ENCODE peak calls at places on chromosomes 3 and 15, in nine cellular contexts. E, H, C, B, D, V, J, I and F are unnamed samples.

GRCh38 chr3:180284331-180285110 is 247.8 kb upstream of the PEX5L start:
- DNase-seq in E (no peak), H (no peak), C (no peak), B (no peak), D (no peak), V (no peak), J (no peak), I (no peak), F (no peak)

GRCh38 chr3:155325263-155325835 is 31.9 kb upstream of the STRIT1 start:
- DNase-seq in E (no peak), H (no peak), C (no peak), B (peak; percentile 83), D (no peak), V (no peak), J (no peak), I (no peak), F (no peak)

GRCh38 chr15:69718445-69718844 is 265.8 kb downstream of the RPLP1 start:
- DNase-seq in E (no peak), H (no peak), C (no peak), B (no peak), D (no peak), V (no peak), J (no peak), I (no peak), F (no peak)

GRCh38 chr3:36906504-36907149 is 38.2 kb downstream of the TRANK1 start:
- DNase-seq in E (no peak), H (no peak), C (no peak), B (peak; percentile 45), D (no peak), V (no peak), J (no peak), I (peak; percentile 43), F (peak; percentile 16)

GRCh38 chr3:16512435-16513140 is 911 bp downstream of the RFTN1 start:
- DNase-seq in E (peak; percentile 5), H (peak; percentile 22), C (no peak), B (peak; percentile 50), D (peak; percentile 43), V (no peak), J (no peak), I (peak; percentile 82), F (no peak)

GRCh38 chr3:70000563-70001081 is 1.1 kb downstream of the SAMMSON start:
- DNase-seq in E (no peak), H (no peak), C (peak; percentile 91), B (no peak), D (no peak), V (no peak), J (no peak), I (no peak), F (no peak)

GRCh38 chr3:76812649-76813048 is 227.2 kb upstream of the ROBO2 start:
- DNase-seq in E (no peak), H (no peak), C (no peak), B (no peak), D (no peak), V (no peak), J (no peak), I (no peak), F (no peak)

GRCh38 chr15:70802629-70803028 is 39.3 kb upstream of the UACA start:
- DNase-seq in E (peak; percentile 45), H (no peak), C (no peak), B (no peak), D (no peak), V (no peak), J (peak; percentile 58), I (no peak), F (no peak)

GRCh38 chr15:67175643-67176071 is 78.8 kb downstream of the AAGAB start:
- DNase-seq in E (no peak), H (no peak), C (peak; percentile 61), B (peak; percentile 67), D (peak; percentile 77), V (no peak), J (peak; percentile 60), I (no peak), F (no peak)